ENCODE peak calls at places on chromosome 10, in five cellular contexts. One of them, this sample, is unnamed.

GRCh38 chr10:112374724-112375541 is 1.0 kb downstream of the ACSL5 start:
- DNase-seq in Calu3: no peak
- DNase-seq in HepG2: peak
- DNase-seq in AG09309: no peak
- DNase-seq in GM20000: peak
- DNase-seq in this sample: peak

GRCh38 chr10:82961864-82962263 is 1086.9 kb downstream of the NRG3 start:
- DNase-seq in AG09309: no peak
- DNase-seq in HepG2: no peak
- DNase-seq in GM20000: no peak
- DNase-seq in Calu3: no peak
- DNase-seq in this sample: no peak

GRCh38 chr10:35781643-35782035 is 139.5 kb upstream of the FZD8 start:
- DNase-seq in AG09309: no peak
- DNase-seq in HepG2: peak
- DNase-seq in Calu3: peak
- DNase-seq in GM20000: no peak
- DNase-seq in this sample: no peak

GRCh38 chr10:21499910-21500577 is 25.4 kb downstream of the SKIDA1 start:
- DNase-seq in AG09309: no peak
- DNase-seq in Calu3: no peak
- DNase-seq in GM20000: peak
- DNase-seq in HepG2: no peak
- DNase-seq in this sample: no peak

GRCh38 chr10:87850742-87851205 is 12.6 kb downstream of the KLLN start:
- DNase-seq in HepG2: peak
- DNase-seq in GM20000: peak
- DNase-seq in Calu3: peak
- DNase-seq in AG09309: no peak
- DNase-seq in this sample: no peak

GRCh38 chr10:76779821-76780281 is 857.8 kb downstream of the KCNMA1 start:
- DNase-seq in GM20000: no peak
- DNase-seq in HepG2: no peak
- DNase-seq in Calu3: no peak
- DNase-seq in AG09309: no peak
- DNase-seq in this sample: no peak

GRCh38 chr10:90785782-90786181 is 72.1 kb downstream of the HTR7 start:
- DNase-seq in AG09309: no peak
- DNase-seq in GM20000: no peak
- DNase-seq in Calu3: no peak
- DNase-seq in HepG2: no peak
- DNase-seq in this sample: no peak

GRCh38 chr10:65765006-65765546 is 1160.8 kb upstream of the LRRTM3 start:
- DNase-seq in AG09309: no peak
- DNase-seq in GM20000: no peak
- DNase-seq in Calu3: no peak
- DNase-seq in HepG2: no peak
- DNase-seq in this sample: no peak

GRCh38 chr10:84265378-84265777 is 20.5 kb downstream of the RGR start:
- DNase-seq in AG09309: no peak
- DNase-seq in Calu3: no peak
- DNase-seq in GM20000: no peak
- DNase-seq in HepG2: no peak
- DNase-seq in this sample: no peak

GRCh38 chr10:103493911-103494877 is 689 bp downstream of the NEURL1 start:
- DNase-seq in HepG2: no peak
- DNase-seq in GM20000: peak
- DNase-seq in Calu3: no peak
- DNase-seq in AG09309: no peak
- DNase-seq in this sample: peak

GRCh38 chr10:8323443-8324054 is 269.1 kb downstream of the GATA3 start:
- DNase-seq in HepG2: no peak
- DNase-seq in Calu3: no peak
- DNase-seq in GM20000: no peak
- DNase-seq in AG09309: no peak
- DNase-seq in this sample: no peak

GRCh38 chr10:70584941-70585544 is 17.5 kb downstream of the PRF1 start:
- DNase-seq in HepG2: peak
- DNase-seq in AG09309: no peak
- DNase-seq in GM20000: no peak
- DNase-seq in Calu3: no peak
- DNase-seq in this sample: no peak

GRCh38 chr10:83274088-83274487 is 865.2 kb upstream of the GHITM start:
- DNase-seq in Calu3: no peak
- DNase-seq in GM20000: no peak
- DNase-seq in HepG2: no peak
- DNase-seq in AG09309: no peak
- DNase-seq in this sample: no peak

GRCh38 chr10:126476256-126476655 is 88.0 kb upstream of the ADAM12 start:
- DNase-seq in HepG2: no peak
- DNase-seq in Calu3: no peak
- DNase-seq in AG09309: no peak
- DNase-seq in GM20000: no peak
- DNase-seq in this sample: no peak

GRCh38 chr10:78552261-78552811 is 516.4 kb upstream of the ZMIZ1 start:
- DNase-seq in HepG2: no peak
- DNase-seq in GM20000: no peak
- DNase-seq in AG09309: peak
- DNase-seq in Calu3: no peak
- DNase-seq in this sample: no peak

GRCh38 chr10:44684641-44685040 is 226.5 kb upstream of the TMEM72 start:
- DNase-seq in AG09309: no peak
- DNase-seq in HepG2: no peak
- DNase-seq in GM20000: no peak
- DNase-seq in Calu3: no peak
- DNase-seq in this sample: no peak

GRCh38 chr10:44685177-44685576 is 226.0 kb upstream of the TMEM72 start:
- DNase-seq in GM20000: no peak
- DNase-seq in Calu3: no peak
- DNase-seq in AG09309: no peak
- DNase-seq in HepG2: no peak
- DNase-seq in this sample: no peak

DNA sequence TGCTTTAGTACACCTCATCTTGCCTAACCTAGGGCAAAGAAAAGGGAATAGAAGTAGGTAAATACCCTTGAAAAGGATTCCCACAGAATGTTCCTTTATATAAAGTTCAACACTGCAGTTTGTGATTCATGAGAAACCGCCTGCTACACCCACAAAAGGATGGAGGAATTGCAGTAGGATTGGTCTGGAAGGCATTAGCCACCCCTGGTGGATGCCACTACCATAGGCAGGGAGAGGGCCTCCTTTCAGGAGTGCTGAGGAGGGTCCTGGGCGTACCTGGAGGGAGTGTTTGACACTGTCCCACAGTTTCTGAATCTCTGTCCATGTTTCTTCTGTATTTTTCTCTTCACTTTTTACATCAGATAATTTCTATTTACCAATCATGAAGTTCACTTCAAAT is 221.8 kb upstream of the TMEM72 start:
- DNase-seq in Calu3: no peak
- DNase-seq in HepG2: no peak
- DNase-seq in AG09309: no peak
- DNase-seq in GM20000: no peak
- DNase-seq in this sample: no peak
- TF ChIP-seq CTCF in Calu3: no peak
- TF ChIP-seq CTCF in HepG2: peak
- TF ChIP-seq CTCF in AG09309: peak
- TF ChIP-seq CTCF in GM20000: no peak
- TF ChIP-seq CTCF in this sample: no peak

GRCh38 chr10:58467931-58468635 is 44.6 kb upstream of the BICC1 start:
- DNase-seq in HepG2: peak
- DNase-seq in GM20000: no peak
- DNase-seq in Calu3: no peak
- DNase-seq in AG09309: no peak
- DNase-seq in this sample: no peak

GRCh38 chr10:58465641-58466040 is 47.0 kb upstream of the BICC1 start:
- DNase-seq in AG09309: no peak
- DNase-seq in Calu3: no peak
- DNase-seq in HepG2: no peak
- DNase-seq in GM20000: no peak
- DNase-seq in this sample: no peak

GRCh38 chr10:58460157-58460556 is 52.5 kb upstream of the BICC1 start:
- DNase-seq in AG09309: no peak
- DNase-seq in HepG2: no peak
- DNase-seq in GM20000: no peak
- DNase-seq in Calu3: no peak
- DNase-seq in this sample: no peak

GRCh38 chr10:58462863-58463507 is 49.7 kb upstream of the BICC1 start:
- DNase-seq in AG09309: no peak
- DNase-seq in Calu3: no peak
- DNase-seq in GM20000: no peak
- DNase-seq in HepG2: no peak
- DNase-seq in this sample: no peak

GRCh38 chr10:58464956-58465355 is 47.7 kb upstream of the BICC1 start:
- DNase-seq in HepG2: no peak
- DNase-seq in GM20000: no peak
- DNase-seq in AG09309: no peak
- DNase-seq in Calu3: no peak
- DNase-seq in this sample: no peak
- TF ChIP-seq CTCF in HepG2: peak
- TF ChIP-seq CTCF in GM20000: no peak
- TF ChIP-seq CTCF in AG09309: no peak
- TF ChIP-seq CTCF in Calu3: no peak
- TF ChIP-seq CTCF in this sample: no peak

DNA sequence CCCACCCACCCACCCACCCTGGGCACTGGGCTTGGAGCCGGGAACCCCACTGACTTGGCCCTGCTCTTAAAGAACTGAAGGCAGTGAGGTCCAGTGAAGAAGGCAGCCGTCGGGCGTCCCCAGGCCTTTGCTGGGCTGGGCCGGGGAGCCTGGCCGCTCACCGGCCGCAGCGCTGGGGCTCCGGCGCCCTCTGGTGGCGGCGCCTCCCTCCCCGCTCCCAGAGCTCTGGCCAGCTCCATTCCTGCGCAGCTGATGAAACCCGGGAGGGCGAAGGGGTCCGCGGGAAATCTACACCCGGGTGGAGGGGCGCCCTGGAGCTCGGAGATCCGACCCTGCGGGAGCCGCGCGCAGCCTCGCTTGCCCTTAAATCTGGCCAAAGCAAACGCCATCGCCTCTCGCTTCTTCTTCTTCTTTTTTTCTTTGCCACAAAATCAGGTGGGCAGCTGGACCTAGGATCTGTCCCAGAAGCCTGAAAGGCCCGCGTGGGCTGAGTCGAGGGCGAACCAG is 1.7 kb upstream of the CXCL12 start:
- DNase-seq in Calu3: peak
- DNase-seq in AG09309: no peak
- DNase-seq in HepG2: peak
- DNase-seq in GM20000: peak
- DNase-seq in this sample: peak
- TF ChIP-seq CTCF in Calu3: peak
- TF ChIP-seq CTCF in AG09309: peak
- TF ChIP-seq CTCF in HepG2: peak
- TF ChIP-seq CTCF in GM20000: peak
- TF ChIP-seq CTCF in this sample: peak

GRCh38 chr10:13957856-13958255 is 371.1 kb downstream of the PRPF18 start:
- DNase-seq in GM20000: no peak
- DNase-seq in AG09309: no peak
- DNase-seq in Calu3: no peak
- DNase-seq in HepG2: no peak
- DNase-seq in this sample: no peak

GRCh38 chr10:13961853-13962252 is 368.9 kb downstream of the FRMD4A start:
- DNase-seq in HepG2: no peak
- DNase-seq in AG09309: no peak
- DNase-seq in GM20000: no peak
- DNase-seq in Calu3: no peak
- DNase-seq in this sample: no peak

GRCh38 chr10:13959443-13960359 is 371.0 kb downstream of the FRMD4A start:
- DNase-seq in Calu3: no peak
- DNase-seq in AG09309: no peak
- DNase-seq in GM20000: no peak
- DNase-seq in HepG2: no peak
- DNase-seq in this sample: no peak

GRCh38 chr10:13961096-13961495 is 369.6 kb downstream of the FRMD4A start:
- DNase-seq in HepG2: no peak
- DNase-seq in GM20000: no peak
- DNase-seq in AG09309: peak
- DNase-seq in Calu3: no peak
- DNase-seq in this sample: no peak

GRCh38 chr10:13960603-13961002 is 370.1 kb downstream of the FRMD4A start:
- DNase-seq in Calu3: no peak
- DNase-seq in GM20000: no peak
- DNase-seq in AG09309: no peak
- DNase-seq in HepG2: no peak
- DNase-seq in this sample: no peak
- TF ChIP-seq CTCF in Calu3: no peak
- TF ChIP-seq CTCF in GM20000: no peak
- TF ChIP-seq CTCF in AG09309: no peak
- TF ChIP-seq CTCF in HepG2: no peak
- TF ChIP-seq CTCF in this sample: no peak

GRCh38 chr10:50623299-50624153 is at the start of gene SGMS1:
- DNase-seq in AG09309: peak
- DNase-seq in Calu3: peak
- DNase-seq in HepG2: peak
- DNase-seq in GM20000: peak
- DNase-seq in this sample: peak

GRCh38 chr10:50620899-50621298 is 2.9 kb downstream of the SGMS1 start:
- DNase-seq in AG09309: no peak
- DNase-seq in HepG2: no peak
- DNase-seq in GM20000: no peak
- DNase-seq in Calu3: no peak
- DNase-seq in this sample: no peak

GRCh38 chr10:50622497-50623298 is 1.1 kb downstream of the SGMS1 start:
- DNase-seq in GM20000: peak
- DNase-seq in AG09309: no peak
- DNase-seq in HepG2: no peak
- DNase-seq in Calu3: peak
- DNase-seq in this sample: peak

GRCh38 chr10:50619882-50620281 is 3.9 kb downstream of the SGMS1 start:
- DNase-seq in AG09309: no peak
- DNase-seq in HepG2: no peak
- DNase-seq in GM20000: no peak
- DNase-seq in Calu3: no peak
- DNase-seq in this sample: no peak

GRCh38 chr10:50621981-50622496 is 1.7 kb downstream of the SGMS1 start:
- DNase-seq in GM20000: peak
- DNase-seq in Calu3: peak
- DNase-seq in HepG2: peak
- DNase-seq in AG09309: peak
- DNase-seq in this sample: peak
- TF ChIP-seq CTCF in GM20000: no peak
- TF ChIP-seq CTCF in Calu3: no peak
- TF ChIP-seq CTCF in HepG2: peak
- TF ChIP-seq CTCF in AG09309: no peak
- TF ChIP-seq CTCF in this sample: peak

DNA sequence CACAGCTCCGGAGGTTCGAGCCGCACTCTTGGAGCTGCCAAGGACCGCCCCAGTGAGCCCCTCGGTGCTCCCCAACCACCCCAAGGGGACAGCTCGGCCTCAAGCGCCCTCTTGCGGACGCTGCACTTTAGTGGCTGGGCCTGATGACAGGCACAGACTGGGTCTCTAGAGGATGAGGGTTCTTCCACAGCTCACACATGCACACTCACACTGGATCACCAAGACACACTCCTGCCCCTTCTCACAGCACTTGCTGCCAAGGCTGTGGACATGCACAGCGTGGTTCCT is 2.1 kb downstream of the RET start:
- DNase-seq in AG09309: no peak
- DNase-seq in GM20000: peak
- DNase-seq in Calu3: peak
- DNase-seq in HepG2: no peak
- DNase-seq in this sample: peak
- TF ChIP-seq CTCF in AG09309: peak
- TF ChIP-seq CTCF in GM20000: peak
- TF ChIP-seq CTCF in Calu3: peak
- TF ChIP-seq CTCF in HepG2: peak
- TF ChIP-seq CTCF in this sample: peak

This sample was measured in GM13977.